ENCODE peak calls at places on chromosomes 4 and X, in nine cellular contexts. P is colonic mucosa, E is body of pancreas, H is lower leg skin, L is foreskin fibroblast, Z is lower lobe of right lung, S is breast epithelium, M is uterus, K is H7. A is an unnamed sample.

GRCh38 chr4:140705625-140706275 is 50.4 kb downstream of the TBC1D9 start:
- DNase-seq in P (no peak), E (no peak), H (no peak), L (no peak), Z (no peak), S (no peak), M (no peak), K (no peak), A (no peak)

GRCh38 chrX:136477026-136477425 is 10.7 kb upstream of the BRS3 start:
- DNase-seq in P (no peak), E (no peak), H (no peak), L (no peak), Z (no peak), S (no peak), M (no peak), K (no peak), A (no peak)

GRCh38 chrX:143781103-143781502 is 60.6 kb upstream of the SPANXN2 start:
- DNase-seq in P (no peak), E (no peak), H (no peak), L (no peak), Z (no peak), S (no peak), M (no peak), K (no peak), A (peak; percentile 36)

GRCh38 chr4:61805979-61806378 is 605.9 kb downstream of the ADGRL3 start:
- DNase-seq in P (no peak), E (no peak), H (no peak), L (no peak), Z (no peak), S (no peak), M (no peak), K (no peak), A (no peak)

GRCh38 chrX:148270499-148270898 is 229.9 kb upstream of the AFF2 start:
- DNase-seq in P (no peak), E (no peak), H (no peak), L (no peak), Z (no peak), S (no peak), M (no peak), K (no peak), A (no peak)

GRCh38 chr4:165175879-165176278 is 31.5 kb upstream of the KLHL2 start:
- DNase-seq in P (no peak), E (peak; percentile 24), H (no peak), L (no peak), Z (no peak), S (no peak), M (no peak), K (no peak), A (peak; percentile 52)

GRCh38 chr4:54556081-54556480 is 101.7 kb upstream of the KIT start:
- DNase-seq in P (no peak), E (no peak), H (no peak), L (no peak), Z (no peak), S (no peak), M (no peak), K (no peak), A (no peak)

GRCh38 chr4:27154706-27155105 is 294.1 kb downstream of the STIM2 start:
- DNase-seq in P (no peak), E (no peak), H (no peak), L (peak; percentile 88), Z (no peak), S (no peak), M (no peak), K (no peak), A (peak; percentile 89)

GRCh38 chr4:65063601-65064000 is 606.7 kb downstream of the EPHA5 start:
- DNase-seq in P (no peak), E (no peak), H (no peak), L (no peak), Z (no peak), S (no peak), M (no peak), K (no peak), A (no peak)

GRCh38 chr4:88452941-88453340 is 4.0 kb upstream of the HERC5 start:
- DNase-seq in P (no peak), E (no peak), H (no peak), L (no peak), Z (no peak), S (no peak), M (no peak), K (no peak), A (no peak)

GRCh38 chr4:158670975-158671664 is 567 bp downstream of the C4orf46 start:
- DNase-seq in P (peak; percentile 78), E (peak; percentile 73), H (no peak), L (peak; percentile 88), Z (peak; percentile 58), S (no peak), M (peak; percentile 40), K (peak; percentile 72), A (peak; percentile 85)

GRCh38 chr4:89136525-89136924 is 25.2 kb downstream of the TIGD2 start:
- DNase-seq in P (no peak), E (no peak), H (no peak), L (peak; percentile 65), Z (no peak), S (no peak), M (no peak), K (no peak), A (no peak)

GRCh38 chr4:184263461-184263860 is 45.8 kb upstream of the ENPP6 start:
- DNase-seq in P (no peak), E (no peak), H (no peak), L (no peak), Z (no peak), S (no peak), M (no peak), K (no peak), A (no peak)

GRCh38 chr4:147102596-147102995 is 156.9 kb upstream of the TTC29 start:
- DNase-seq in P (no peak), E (no peak), H (no peak), L (no peak), Z (no peak), S (no peak), M (no peak), K (no peak), A (no peak)

GRCh38 chrX:10071451-10072163 is 85.2 kb upstream of the CLCN4 start:
- DNase-seq in P (no peak), E (no peak), H (no peak), L (peak; percentile 57), Z (no peak), S (no peak), M (no peak), K (no peak), A (peak; percentile 13)

GRCh38 chr4:87425711-87426110 is 3.3 kb downstream of the NUDT9 start:
- DNase-seq in P (no peak), E (no peak), H (no peak), L (peak; percentile 4), Z (no peak), S (no peak), M (no peak), K (no peak), A (no peak)

GRCh38 chr4:75907956-75908355 is 5.7 kb upstream of the PPEF2 start:
- DNase-seq in P (no peak), E (no peak), H (peak; percentile 29), L (no peak), Z (no peak), S (no peak), M (no peak), K (no peak), A (no peak)

GRCh38 chr4:26105815-26106699 is 192.0 kb downstream of the SMIM20 start:
- DNase-seq in P (no peak), E (no peak), H (no peak), L (peak; percentile 79), Z (no peak), S (no peak), M (peak; percentile 31), K (no peak), A (no peak)

GRCh38 chr4:89331637-89332544 is 24.3 kb upstream of the GPRIN3 start:
- DNase-seq in P (no peak), E (no peak), H (no peak), L (no peak), Z (no peak), S (no peak), M (no peak), K (no peak), A (no peak)

DNA sequence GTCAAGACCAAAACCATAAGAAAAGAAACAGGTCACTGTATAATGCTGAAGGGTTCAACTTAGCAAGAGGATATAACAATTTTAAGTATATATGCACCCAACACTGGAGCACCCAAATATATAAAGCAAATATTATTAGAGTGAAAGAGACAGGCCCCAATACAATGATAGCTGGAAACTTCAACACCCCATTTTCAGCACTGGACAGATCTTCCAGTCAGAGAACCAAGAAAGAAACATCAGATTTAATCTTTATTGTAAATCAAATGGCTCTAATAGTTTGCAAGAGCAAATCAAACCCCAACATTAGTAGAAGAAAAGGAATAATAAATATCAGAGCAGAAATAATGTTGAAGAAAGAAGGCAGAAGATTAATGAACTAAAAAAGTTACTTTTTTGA is 36.2 kb downstream of the MAGED4 start:
- DNase-seq in P (no peak), E (no peak), H (no peak), L (no peak), Z (no peak), S (no peak), M (no peak), K (no peak), A (no peak)
- H3K4me3 ChIP-seq in P (no peak overlapping the region), E (no peak overlapping the region), H (no peak overlapping the region), L (no peak overlapping the region), Z (no peak overlapping the region), S (no peak overlapping the region), M (no peak overlapping the region), K (no peak overlapping the region), A (no peak overlapping the region)

DNA sequence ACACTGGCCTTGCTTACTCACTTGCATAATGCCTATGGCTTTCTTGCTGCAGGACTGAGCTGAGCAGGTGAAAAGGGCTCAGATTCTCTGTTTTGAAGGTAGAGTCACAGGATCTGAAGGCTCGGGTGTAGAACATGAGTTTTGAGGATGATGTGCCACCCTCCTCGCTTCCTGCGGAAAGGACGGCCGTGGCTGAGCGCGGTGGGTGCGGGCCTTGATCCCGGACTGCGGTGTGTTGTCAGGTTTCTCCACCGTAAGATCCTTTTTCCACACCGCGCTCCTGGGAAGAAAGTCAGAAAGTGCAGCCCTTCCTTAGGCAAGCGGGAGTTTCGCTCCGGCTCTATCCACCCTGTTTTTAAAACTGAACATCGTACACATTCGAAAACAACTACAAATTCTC is 36.2 kb downstream of the ZFP42 start:
- DNase-seq in P (no peak), E (no peak), H (no peak), L (no peak), Z (no peak), S (no peak), M (no peak), K (peak; percentile 69), A (no peak)
- H3K4me3 ChIP-seq in P (no peak overlapping the region), E (no peak overlapping the region), H (no peak overlapping the region), L (no peak overlapping the region), Z (no peak overlapping the region), S (no peak overlapping the region), M (no peak overlapping the region), K (peak overlapping the region; percentile 14), A (no peak overlapping the region)

DNA sequence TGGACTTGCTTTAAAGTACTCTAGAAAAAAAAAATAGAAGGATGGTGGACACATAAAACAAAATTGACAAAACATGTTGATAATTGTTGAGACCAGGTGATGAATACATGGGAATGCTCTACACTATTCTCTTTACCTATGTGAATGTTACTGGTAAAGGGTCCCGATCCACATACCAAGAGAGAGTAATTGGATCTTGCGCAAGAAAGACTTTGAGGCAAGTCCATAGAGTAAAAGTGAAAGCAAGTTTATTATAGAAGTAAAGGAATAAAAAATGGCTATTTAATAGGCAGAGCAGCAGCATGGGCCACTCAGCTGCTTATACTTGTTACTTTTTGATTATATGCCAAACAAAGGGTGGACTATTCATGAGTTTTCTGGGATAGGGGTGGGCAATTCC is 34.0 kb upstream of the PRR32 start:
- DNase-seq in P (no peak), E (no peak), H (no peak), L (no peak), Z (no peak), S (no peak), M (no peak), K (no peak), A (no peak)
- H3K4me3 ChIP-seq in P (no peak overlapping the region), E (no peak overlapping the region), H (no peak overlapping the region), L (no peak overlapping the region), Z (no peak overlapping the region), S (no peak overlapping the region), M (no peak overlapping the region), K (no peak overlapping the region), A (no peak overlapping the region)

GRCh38 chr4:187814737-187815465 is 180.7 kb upstream of the ZFP42 start:
- DNase-seq in P (peak; percentile 49), E (peak; percentile 45), H (no peak), L (peak; percentile 41), Z (no peak), S (peak; percentile 32), M (peak; percentile 21), K (no peak), A (no peak)
- H3K4me3 ChIP-seq in P (no peak overlapping the region), E (no peak overlapping the region), H (no peak overlapping the region), L (peak overlapping the region; percentile 25), Z (peak overlapping the region; percentile 33), S (peak overlapping the region; percentile 29), M (no peak overlapping the region), K (no peak overlapping the region), A (no peak overlapping the region)